ENCODE peak calls at places on chromosomes 3 and 15, in seven cellular contexts. A is AML-193, E is GDM1, K is EH, W is NCI-H1092 treated with DMSO at 0.1 percent for 48 hours, X is right cardiac atrium, T is A172. O is an unnamed sample.

GRCh38 chr3:120094776-120095225 is 554 bp upstream of the GSK3B start:
- DNase-seq in E (peak), T (peak), X (peak), W (peak), A (peak), K (peak), O (peak)

GRCh38 chr3:16508591-16508995 is 4.9 kb downstream of the RFTN1 start:
- DNase-seq in A (peak), E (no peak), X (no peak), T (no peak), W (no peak), K (no peak), O (no peak)

GRCh38 chr3:107431048-107431297 is 53.7 kb downstream of the CCDC54 start:
- DNase-seq in A (no peak), W (no peak), K (peak), E (peak), T (no peak), X (no peak), O (peak)

GRCh38 chr3:188869628-188870027 is 302.1 kb upstream of the TPRG1 start:
- DNase-seq in W (no peak), T (no peak), X (no peak), A (no peak), E (no peak), K (no peak), O (no peak)

GRCh38 chr3:112464264-112464663 is 35.0 kb downstream of the BTLA start:
- DNase-seq in W (no peak), T (peak), X (no peak), E (peak), K (peak), A (peak), O (no peak)

GRCh38 chr15:38564557-38565286 is at the start of gene RASGRP1:
- DNase-seq in A (no peak), T (no peak), W (peak), E (peak), X (peak), K (peak), O (peak)

GRCh38 chr15:66269326-66270090 is 16.0 kb upstream of the MEGF11 start:
- DNase-seq in X (no peak), W (no peak), E (peak), T (peak), K (peak), A (no peak), O (no peak)

GRCh38 chr15:91291673-91292072 is 191.6 kb downstream of the SV2B start:
- DNase-seq in A (no peak), W (no peak), T (no peak), E (no peak), K (peak), X (no peak), O (no peak)

GRCh38 chr15:46280753-46281521 is 646.1 kb downstream of the SQOR start:
- DNase-seq in A (peak), T (no peak), E (no peak), K (peak), X (no peak), W (peak), O (no peak)

GRCh38 chr3:32334675-32335074 is 57.0 kb upstream of the CMTM7 start:
- DNase-seq in X (no peak), K (no peak), A (no peak), T (no peak), W (peak), E (no peak), O (no peak)

GRCh38 chr3:5677560-5677959 is 490.1 kb downstream of the EDEM1 start:
- DNase-seq in E (no peak), W (no peak), X (no peak), K (no peak), A (no peak), T (no peak), O (no peak)

GRCh38 chr3:177229791-177230190 is 32.5 kb upstream of the TBL1XR1 start:
- DNase-seq in A (no peak), T (no peak), E (no peak), W (no peak), X (no peak), K (peak), O (no peak)

GRCh38 chr3:59189561-59190338 is 139.9 kb upstream of the CFAP20DC start:
- DNase-seq in X (no peak), E (no peak), W (no peak), T (peak), K (no peak), A (no peak), O (no peak)

GRCh38 chr3:14222457-14222856 is 43.8 kb downstream of the LSM3 start:
- DNase-seq in W (no peak), X (no peak), T (no peak), E (no peak), A (no peak), K (no peak), O (no peak)

GRCh38 chr3:14467723-14468620 is 65.6 kb downstream of the SLC6A6 start:
- DNase-seq in T (no peak), W (peak), K (peak), E (peak), X (no peak), A (no peak), O (peak)

O was measured in effector CD8-positive, alpha-beta T cell.